ENCODE peak calls at places on chromosomes 1 and 21, in eight cellular contexts. A is iris pigment epithelial cell; K is activated naive CD4-positive, alpha-beta T cell treated with anti-CD3 and anti-CD28 coated beads, Interleukin-2, amount 10 ng/mL, durations not matched to agents 7 days and 5 days; E is retinal pigment epithelial cell; U is HT1080; D is kidney epithelial cell; Z is astrocyte of the spinal cord; B is GF-D8. C is an unnamed sample.

GRCh38 chr1:84116558-84116957 is 27.5 kb upstream of the PRKACB start:
- DNase-seq in A (no peak), K (no peak), E (no peak), U (no peak), D (no peak), Z (no peak), B (no peak), C (no peak)

GRCh38 chr21:35543746-35544145 is 494.6 kb upstream of the RUNX1 start:
- DNase-seq in A (no peak), K (no peak), E (no peak), U (no peak), D (no peak), Z (no peak), B (no peak), C (no peak)

GRCh38 chr1:21604208-21604957 is 64.8 kb downstream of the RAP1GAP start:
- DNase-seq in A (peak), K (no peak), E (no peak), U (no peak), D (no peak), Z (no peak), B (no peak), C (no peak)

GRCh38 chr1:39154553-39155361 is 49.7 kb upstream of the MACF1 start:
- DNase-seq in A (peak), K (no peak), E (no peak), U (peak), D (no peak), Z (peak), B (no peak), C (peak)

GRCh38 chr1:39957299-39958020 is 2.5 kb downstream of the MFSD2A start:
- DNase-seq in A (no peak), K (no peak), E (no peak), U (no peak), D (no peak), Z (no peak), B (no peak), C (no peak)

GRCh38 chr1:210231846-210232523 is 611 bp upstream of the SERTAD4 start:
- DNase-seq in A (peak), K (no peak), E (no peak), U (peak), D (no peak), Z (peak), B (no peak), C (no peak)

GRCh38 chr1:201568258-201568657 is 29.3 kb downstream of the NAV1 start:
- DNase-seq in A (no peak), K (no peak), E (no peak), U (no peak), D (no peak), Z (no peak), B (no peak), C (no peak)

GRCh38 chr1:191804311-191804710 is 354.0 kb upstream of the RGS18 start:
- DNase-seq in A (no peak), K (no peak), E (no peak), U (no peak), D (no peak), Z (no peak), B (no peak), C (no peak)

GRCh38 chr1:63322944-63323865 is 838 bp downstream of the FOXD3 start:
- DNase-seq in A (no peak), K (peak), E (no peak), U (no peak), D (no peak), Z (no peak), B (no peak), C (peak)

GRCh38 chr1:12739613-12740012 is 6.4 kb upstream of the CFAP107 start:
- DNase-seq in A (no peak), K (no peak), E (no peak), U (no peak), D (no peak), Z (no peak), B (no peak), C (no peak)

GRCh38 chr1:50929376-50929958 is 30.6 kb downstream of the FAF1 start:
- DNase-seq in A (peak), K (no peak), E (peak), U (peak), D (peak), Z (peak), B (peak), C (no peak)

C was measured in Peyer's patch.